ENCODE peak calls at places on chromosomes 7 and 10, in seven cellular contexts. D is Daoy; P is SJSA1; U is iPS DF 6.9; W is NCI-H1105; T is activated effector memory CD4-positive, alpha-beta T cell treated with anti-CD3 and anti-CD28 coated beads, Interleukin-2, amount 50 U/mL, for 16 hours; C is activated T-helper 1 cell treated with anti-CD3 and anti-CD28 coated beads, Interleukin-2, amount 50 U/mL, for 16 hours. Z is an unnamed sample.

GRCh38 chr7:104980969-104981670 is 32.9 kb upstream of the KMT2E start:
- DNase-seq in W (peak), P (no peak), T (no peak), U (peak), C (no peak), D (peak), Z (no peak)

GRCh38 chr7:100472854-100473499 is 6.0 kb downstream of the TSC22D4 start:
- DNase-seq in C (no peak), T (no peak), U (no peak), P (no peak), D (peak), W (no peak), Z (no peak)

GRCh38 chr10:63670291-63670898 is 149.2 kb downstream of the REEP3 start:
- DNase-seq in C (no peak), P (no peak), W (no peak), D (peak), U (peak), T (no peak), Z (peak)

GRCh38 chr7:114916261-114916892 is 5.5 kb upstream of the MDFIC start:
- DNase-seq in W (no peak), U (no peak), D (no peak), P (no peak), C (peak), T (peak), Z (no peak)

GRCh38 chr10:62186999-62187695 is 81.5 kb downstream of the RTKN2 start:
- DNase-seq in P (no peak), T (no peak), C (no peak), W (no peak), U (no peak), D (no peak), Z (no peak)

GRCh38 chr10:90175161-90175681 is 473.8 kb downstream of the KIF20B start:
- DNase-seq in D (no peak), T (no peak), C (no peak), W (no peak), U (no peak), P (no peak), Z (no peak)

GRCh38 chr10:77179015-77179695 is 458.5 kb downstream of the KCNMA1 start:
- DNase-seq in P (peak), U (no peak), C (no peak), W (no peak), D (peak), T (no peak), Z (no peak)

GRCh38 chr10:6423004-6423403 is 157.1 kb downstream of the PRKCQ start:
- DNase-seq in C (no peak), D (peak), P (no peak), T (peak), W (no peak), U (no peak), Z (no peak)

GRCh38 chr10:10831085-10831484 is 186.6 kb upstream of the CELF2 start:
- DNase-seq in C (no peak), W (no peak), D (peak), P (peak), U (no peak), T (no peak), Z (no peak)

Z was measured in NT2/D1.